ENCODE peak calls at places on chromosome 1, in six cellular contexts. One of them, this sample, is unnamed.

GRCh38 chr1:27574871-27575831 is 28.8 kb downstream of the AHDC1 start:
- DNase-seq in AG10803: peak; percentile 87
- DNase-seq in SK-N-SH: peak; percentile 72
- DNase-seq in body of pancreas: peak; percentile 92
- DNase-seq in Peyer's patch: peak; percentile 69
- DNase-seq in AG09309: no peak
- DNase-seq in this sample: no peak

GRCh38 chr1:162972768-162973167 is 96.4 kb upstream of the RGS4 start:
- DNase-seq in AG10803: no peak
- DNase-seq in SK-N-SH: no peak
- DNase-seq in body of pancreas: no peak
- DNase-seq in Peyer's patch: no peak
- DNase-seq in AG09309: no peak
- DNase-seq in this sample: no peak

GRCh38 chr1:153790282-153790995 is 15.2 kb downstream of the SLC27A3 start:
- DNase-seq in AG10803: peak; percentile 88
- DNase-seq in SK-N-SH: no peak
- DNase-seq in body of pancreas: peak; percentile 61
- DNase-seq in Peyer's patch: peak; percentile 74
- DNase-seq in AG09309: peak; percentile 60
- DNase-seq in this sample: no peak

GRCh38 chr1:220786057-220786336 is 716 bp upstream of the MTARC1 start:
- DNase-seq in AG10803: no peak
- DNase-seq in SK-N-SH: no peak
- DNase-seq in body of pancreas: peak; percentile 64
- DNase-seq in Peyer's patch: no peak
- DNase-seq in AG09309: no peak
- DNase-seq in this sample: no peak

GRCh38 chr1:56569661-56570060 is 9.7 kb downstream of the PLPP3 start:
- DNase-seq in AG10803: no peak
- DNase-seq in SK-N-SH: no peak
- DNase-seq in body of pancreas: no peak
- DNase-seq in Peyer's patch: no peak
- DNase-seq in AG09309: no peak
- DNase-seq in this sample: peak; percentile 73

GRCh38 chr1:110049801-110050601 is 15.6 kb downstream of the STRIP1 start:
- DNase-seq in AG10803: no peak
- DNase-seq in SK-N-SH: peak; percentile 81
- DNase-seq in body of pancreas: no peak
- DNase-seq in Peyer's patch: no peak
- DNase-seq in AG09309: no peak
- DNase-seq in this sample: no peak

GRCh38 chr1:156914440-156914856 is 6.0 kb upstream of the LRRC71 start:
- DNase-seq in AG10803: no peak
- DNase-seq in SK-N-SH: no peak
- DNase-seq in body of pancreas: no peak
- DNase-seq in Peyer's patch: no peak
- DNase-seq in AG09309: no peak
- DNase-seq in this sample: no peak

GRCh38 chr1:59455206-59455605 is 158.3 kb downstream of the FGGY start:
- DNase-seq in AG10803: peak; percentile 69
- DNase-seq in SK-N-SH: no peak
- DNase-seq in body of pancreas: no peak
- DNase-seq in Peyer's patch: peak; percentile 46
- DNase-seq in AG09309: no peak
- DNase-seq in this sample: no peak

GRCh38 chr1:228154685-228155571 is 5.2 kb downstream of the GJC2 start:
- DNase-seq in AG10803: no peak
- DNase-seq in SK-N-SH: no peak
- DNase-seq in body of pancreas: no peak
- DNase-seq in Peyer's patch: no peak
- DNase-seq in AG09309: no peak
- DNase-seq in this sample: no peak

GRCh38 chr1:16145988-16146887 is 9.6 kb downstream of the EPHA2 start:
- DNase-seq in AG10803: peak; percentile 84
- DNase-seq in SK-N-SH: peak; percentile 59
- DNase-seq in body of pancreas: peak; percentile 80
- DNase-seq in Peyer's patch: peak; percentile 63
- DNase-seq in AG09309: no peak
- DNase-seq in this sample: no peak

GRCh38 chr1:155729031-155729898 is 40.4 kb downstream of the DAP3 start:
- DNase-seq in AG10803: peak; percentile 72
- DNase-seq in SK-N-SH: peak; percentile 55
- DNase-seq in body of pancreas: peak; percentile 65
- DNase-seq in Peyer's patch: peak; percentile 62
- DNase-seq in AG09309: peak; percentile 25
- DNase-seq in this sample: peak; percentile 62
- TF ChIP-seq CTCF in AG10803: peak; percentile 75
- TF ChIP-seq CTCF in SK-N-SH: peak; percentile 73
- TF ChIP-seq CTCF in body of pancreas: peak; percentile 62
- TF ChIP-seq CTCF in Peyer's patch: peak; percentile 51
- TF ChIP-seq CTCF in AG09309: peak; percentile 71
- TF ChIP-seq CTCF in this sample: peak; percentile 67

GRCh38 chr1:6178751-6179563 is 1.2 kb downstream of the CHD5 start:
- DNase-seq in AG10803: no peak
- DNase-seq in SK-N-SH: peak; percentile 81
- DNase-seq in body of pancreas: no peak
- DNase-seq in Peyer's patch: no peak
- DNase-seq in AG09309: no peak
- DNase-seq in this sample: no peak
- H3K4me3 ChIP-seq in AG10803: no peak overlapping the region
- H3K4me3 ChIP-seq in SK-N-SH: peak overlapping the region; percentile 45
- H3K4me3 ChIP-seq in body of pancreas: no peak overlapping the region
- H3K4me3 ChIP-seq in Peyer's patch: peak overlapping the region; percentile 6
- H3K4me3 ChIP-seq in AG09309: no peak overlapping the region
- H3K4me3 ChIP-seq in this sample: no peak overlapping the region

GRCh38 chr1:64378826-64379225 is 91.1 kb upstream of the CACHD1 start:
- DNase-seq in AG10803: no peak
- DNase-seq in SK-N-SH: no peak
- DNase-seq in body of pancreas: no peak
- DNase-seq in Peyer's patch: no peak
- DNase-seq in AG09309: no peak
- DNase-seq in this sample: peak; percentile 3
- TF ChIP-seq CTCF in AG10803: peak; percentile 32
- TF ChIP-seq CTCF in SK-N-SH: no peak
- TF ChIP-seq CTCF in body of pancreas: peak; percentile 38
- TF ChIP-seq CTCF in Peyer's patch: no peak
- TF ChIP-seq CTCF in AG09309: peak; percentile 1
- TF ChIP-seq CTCF in this sample: peak; percentile 75

GRCh38 chr1:25477448-25478034 is 46.8 kb downstream of the MACO1 start:
- DNase-seq in AG10803: no peak
- DNase-seq in SK-N-SH: no peak
- DNase-seq in body of pancreas: no peak
- DNase-seq in Peyer's patch: no peak
- DNase-seq in AG09309: no peak
- DNase-seq in this sample: no peak
- H3K4me3 ChIP-seq in AG10803: no peak overlapping the region
- H3K4me3 ChIP-seq in SK-N-SH: no peak overlapping the region
- H3K4me3 ChIP-seq in body of pancreas: no peak overlapping the region
- H3K4me3 ChIP-seq in Peyer's patch: no peak overlapping the region
- H3K4me3 ChIP-seq in AG09309: no peak overlapping the region
- H3K4me3 ChIP-seq in this sample: no peak overlapping the region

DNA sequence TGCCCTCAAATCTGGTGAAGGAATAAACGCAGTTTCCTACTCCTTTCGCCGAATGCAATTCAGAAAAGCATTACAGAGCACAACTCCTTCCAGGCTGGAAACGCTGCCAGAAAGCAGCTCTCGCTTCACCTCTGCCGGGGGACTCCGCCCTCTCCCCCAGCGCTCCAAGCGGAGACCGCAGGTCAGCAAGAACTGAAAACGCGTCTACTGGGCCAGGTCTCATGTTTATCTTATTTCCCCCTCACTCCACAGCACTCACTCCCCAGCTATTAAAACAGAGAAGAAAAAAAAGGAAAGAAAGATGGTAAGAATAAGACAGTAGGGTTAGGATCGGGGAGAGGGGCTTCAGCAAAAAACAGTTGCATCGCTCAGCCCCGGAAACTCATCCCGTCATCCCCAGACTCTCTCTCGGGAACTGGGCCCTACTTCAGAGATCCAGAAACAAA is 833 bp upstream of the RCOR3 start:
- DNase-seq in AG10803: peak; percentile 78
- DNase-seq in SK-N-SH: peak; percentile 73
- DNase-seq in body of pancreas: peak; percentile 90
- DNase-seq in Peyer's patch: peak; percentile 86
- DNase-seq in AG09309: no peak
- DNase-seq in this sample: peak; percentile 75
- TF ChIP-seq CTCF in AG10803: peak; percentile 34
- TF ChIP-seq CTCF in SK-N-SH: no peak
- TF ChIP-seq CTCF in body of pancreas: peak; percentile 7
- TF ChIP-seq CTCF in Peyer's patch: no peak
- TF ChIP-seq CTCF in AG09309: peak; percentile 21
- TF ChIP-seq CTCF in this sample: no peak

This sample was measured in LNCaP clone FGC.